ENCODE peak calls at places on chromosomes 3 and 15, in eight cellular contexts. B is T-helper 9 cell; M is HS-27A; S is Kasumi-1; Z is stimulated activated CD8-positive, alpha-beta memory T cell treated with anti-CD3 and anti-CD28 coated beads, Interleukin-2, amount 100 ng/mL, for 48 hours; C is AG08396; F is renal cortical epithelial cell; R is activated T-helper 9 cell treated with anti-CD3 and anti-CD28 coated beads, Interleukin-2, amount 50 U/mL, for 16 hours. G is an unnamed sample.
A peak's percentile ranks its signal among the peaks of the same experiment; 100 is the strongest.

GRCh38 chr3:11641683-11642407 is 1.9 kb downstream of the VGLL4 start:
- DNase-seq in B (no peak), M (peak; percentile 17), S (peak; percentile 34), Z (no peak), C (no peak), F (peak; percentile 55), R (no peak), G (peak; percentile 42)

GRCh38 chr3:155321418-155321817 is 27.9 kb upstream of the STRIT1 start:
- DNase-seq in B (no peak), M (no peak), S (no peak), Z (no peak), C (no peak), F (peak; percentile 29), R (no peak), G (no peak)

GRCh38 chr15:82958638-82959037 is 6.1 kb upstream of the HOMER2 start:
- DNase-seq in B (no peak), M (no peak), S (no peak), Z (no peak), C (no peak), F (no peak), R (no peak), G (no peak)

GRCh38 chr3:68996356-68996995 is 17.0 kb downstream of the EOGT start:
- DNase-seq in B (no peak), M (no peak), S (no peak), Z (no peak), C (peak; percentile 50), F (peak; percentile 73), R (no peak), G (no peak)

GRCh38 chr3:13835246-13835645 is 44.6 kb downstream of the WNT7A start:
- DNase-seq in B (no peak), M (no peak), S (no peak), Z (no peak), C (no peak), F (no peak), R (no peak), G (no peak)

GRCh38 chr15:47523669-47524068 is 193.6 kb upstream of the SEMA6D start:
- DNase-seq in B (no peak), M (no peak), S (peak; percentile 87), Z (no peak), C (peak; percentile 34), F (no peak), R (no peak), G (no peak)

GRCh38 chr15:35499723-35500122 is 46.2 kb downstream of the DPH6 start:
- DNase-seq in B (no peak), M (no peak), S (no peak), Z (no peak), C (no peak), F (peak; percentile 11), R (no peak), G (no peak)

GRCh38 chr3:173214576-173214975 is 73.5 kb upstream of the SPATA16 start:
- DNase-seq in B (no peak), M (no peak), S (no peak), Z (no peak), C (no peak), F (no peak), R (no peak), G (no peak)

GRCh38 chr15:91268510-91268909 is 168.5 kb downstream of the SV2B start:
- DNase-seq in B (no peak), M (no peak), S (no peak), Z (peak; percentile 18), C (no peak), F (no peak), R (no peak), G (no peak)

G was measured in retina.